ENCODE peak calls at places on chromosome 16, in six cellular contexts. S, L, N, Q, A and T are unnamed samples.

GRCh38 chr16:8905168-8905762 is 23.1 kb downstream of the LITAFD start:
- DNase-seq in Q (no peak), S (no peak), N (no peak), A (peak; percentile 47), L (peak; percentile 19), T (peak; percentile 31)

GRCh38 chr16:12587170-12587569 is 216.5 kb downstream of the CPPED1 start:
- DNase-seq in N (no peak), L (no peak), Q (no peak), S (no peak), A (no peak), T (no peak)

GRCh38 chr16:8167436-8167835 is 422.9 kb downstream of the TMEM114 start:
- DNase-seq in L (no peak), N (no peak), S (no peak), A (no peak), Q (no peak), T (no peak)

GRCh38 chr16:58661199-58661830 is 23.3 kb downstream of the SLC38A7 start:
- DNase-seq in N (peak; percentile 75), S (peak; percentile 19), L (peak; percentile 78), Q (no peak), A (peak; percentile 78), T (peak; percentile 70)

GRCh38 chr16:72050769-72051464 is 3.4 kb upstream of the HP start:
- DNase-seq in Q (no peak), S (no peak), L (no peak), A (no peak), N (no peak), T (no peak)

GRCh38 chr16:89185062-89185751 is 13.7 kb downstream of the CDH15 start:
- DNase-seq in Q (no peak), N (no peak), L (no peak), A (no peak), S (no peak), T (no peak)

GRCh38 chr16:9357829-9358228 is 266.4 kb downstream of the HAPSTR1 start:
- DNase-seq in N (no peak), Q (no peak), A (no peak), L (no peak), S (no peak), T (no peak)

GRCh38 chr16:52568495-52568894 is 21.6 kb upstream of the TOX3 start:
- DNase-seq in Q (no peak), S (no peak), L (no peak), A (no peak), N (no peak), T (no peak)

DNA sequence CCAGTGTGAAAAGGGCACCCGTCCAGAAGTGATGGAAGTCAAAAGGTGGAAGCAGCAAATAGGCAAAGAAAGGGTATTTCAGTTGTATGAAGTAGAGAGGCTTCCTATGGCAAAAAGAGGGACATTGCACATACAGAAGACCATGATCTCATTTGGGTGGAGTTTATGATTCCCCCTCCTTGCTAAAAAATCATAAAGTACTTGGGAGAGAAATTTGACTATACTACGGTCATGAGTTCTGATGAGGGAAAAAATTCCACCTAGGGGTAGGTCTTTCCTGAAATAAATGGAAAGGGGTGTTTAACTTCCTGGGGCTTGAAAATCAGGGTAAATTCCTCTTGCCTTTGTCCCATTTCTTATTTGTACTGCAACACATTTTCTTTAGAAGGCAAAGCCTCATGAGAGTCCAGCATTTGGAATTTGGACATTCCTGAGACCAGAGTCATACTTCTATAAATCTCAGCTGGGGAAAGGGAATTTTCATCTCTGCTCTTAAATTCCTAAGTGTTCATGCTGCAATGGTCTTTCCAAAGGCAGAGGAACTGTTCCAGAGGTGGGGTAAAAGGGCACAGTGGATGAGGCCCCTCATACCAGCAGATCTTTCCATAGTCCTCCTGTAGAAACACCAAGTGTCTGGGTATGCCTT is 5.8 kb downstream of the LYRM1 start:
- DNase-seq in N (no peak), S (no peak), L (no peak), Q (no peak), A (no peak), T (no peak)
- TF ChIP-seq JUND in N (no peak), S (no peak), L (peak; percentile 50), Q (no peak), A (peak; percentile 56), T (no peak)

GRCh38 chr16:70788668-70789161 is 12.2 kb downstream of the VAC14 start:
- DNase-seq in L (no peak), A (no peak), N (no peak), Q (no peak), S (no peak), T (no peak)

GRCh38 chr16:70786020-70786419 is 14.9 kb downstream of the VAC14 start:
- DNase-seq in A (no peak), L (no peak), S (no peak), N (no peak), Q (no peak), T (no peak)

GRCh38 chr16:70790815-70791214 is 10.1 kb downstream of the VAC14 start:
- DNase-seq in A (no peak), S (no peak), Q (no peak), L (no peak), N (no peak), T (no peak)

GRCh38 chr16:70789927-70790447 is 11.0 kb downstream of the VAC14 start:
- DNase-seq in Q (no peak), S (no peak), A (no peak), N (no peak), L (no peak), T (no peak)

GRCh38 chr16:70789231-70789926 is 11.6 kb downstream of the VAC14 start:
- DNase-seq in A (peak; percentile 36), S (no peak), L (no peak), Q (no peak), N (no peak), T (no peak)
- TF ChIP-seq JUND in A (no peak), S (no peak), L (no peak), Q (no peak), N (no peak), T (no peak)

DNA sequence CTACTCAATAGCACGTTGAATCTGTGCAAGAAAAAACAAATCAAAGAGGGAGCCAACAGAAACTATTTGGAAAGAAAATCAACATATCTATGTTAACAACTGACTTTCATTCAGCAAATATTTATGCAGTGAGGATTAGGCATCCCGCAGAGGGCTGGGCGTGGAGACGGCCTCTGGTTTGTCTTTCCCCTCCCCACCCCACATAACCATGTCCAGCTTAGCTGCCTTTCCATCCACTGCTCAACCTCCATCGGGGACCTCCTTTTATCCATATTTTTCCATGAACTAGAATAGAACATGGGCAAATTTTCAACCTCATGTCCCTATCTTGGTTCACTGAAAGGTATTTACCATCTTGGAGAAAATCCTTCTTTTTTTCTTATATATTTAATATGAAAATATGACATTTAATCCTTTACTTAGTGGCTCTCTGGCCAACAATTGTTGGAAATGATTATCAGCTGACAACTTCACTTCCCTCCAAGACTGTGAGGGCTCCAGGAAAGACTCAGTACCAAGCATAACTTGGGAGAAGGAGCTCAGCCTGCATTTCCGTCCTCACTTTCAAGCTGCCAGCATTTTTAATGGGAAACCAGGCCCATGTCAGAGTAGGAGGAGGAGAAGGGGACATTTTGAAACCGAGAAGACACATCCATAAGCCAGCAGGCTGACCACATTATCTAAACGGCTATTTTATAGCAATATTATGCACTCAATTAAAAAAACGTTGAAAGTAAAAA is 462.7 kb upstream of the MAF start:
- DNase-seq in N (no peak), L (no peak), S (no peak), A (peak; percentile 12), Q (no peak), T (no peak)
- TF ChIP-seq JUND in N (no peak), L (no peak), S (no peak), A (no peak), Q (no peak), T (no peak)

GRCh38 chr16:1311738-1312458 is 2.5 kb downstream of the UBE2I start:
- DNase-seq in A (no peak), S (no peak), Q (no peak), N (no peak), L (no peak), T (no peak)

GRCh38 chr16:1311212-1311737 is 1.8 kb downstream of the UBE2I start:
- DNase-seq in Q (no peak), L (no peak), S (no peak), N (no peak), A (no peak), T (no peak)

GRCh38 chr16:1309888-1310831 is 724 bp downstream of the UBE2I start:
- DNase-seq in Q (no peak), S (no peak), N (peak; percentile 67), L (no peak), A (peak; percentile 67), T (no peak)

GRCh38 chr16:1308977-1309885 is at the start of gene UBE2I:
- DNase-seq in S (peak; percentile 87), L (peak; percentile 97), N (peak; percentile 98), Q (peak; percentile 96), A (peak; percentile 98), T (peak; percentile 87)

DNA sequence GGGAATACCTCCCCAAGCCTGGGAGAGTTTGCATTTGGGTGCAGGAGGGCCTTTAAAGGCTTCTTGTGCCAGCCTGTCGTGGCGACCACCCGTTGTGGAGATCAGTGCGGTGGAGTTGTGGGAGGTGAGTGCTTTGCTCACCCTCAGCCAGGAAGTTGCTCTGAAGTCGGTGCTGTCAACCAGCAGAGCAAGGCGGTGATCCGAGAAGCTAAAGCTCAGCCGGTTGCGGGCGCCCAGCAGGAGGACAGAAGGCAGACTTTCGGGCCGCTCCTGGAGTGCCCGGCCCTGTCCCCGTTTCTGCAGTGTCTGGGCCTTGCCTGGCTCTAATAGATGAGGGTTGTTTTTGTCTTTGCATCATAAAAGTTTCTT is 1.4 kb downstream of the UBE2I start:
- DNase-seq in N (no peak), A (no peak), S (no peak), L (no peak), Q (no peak), T (no peak)
- TF ChIP-seq JUND in N (no peak), A (no peak), S (no peak), L (no peak), Q (no peak), T (no peak)

GRCh38 chr16:31050280-31051030 is 17.1 kb downstream of the STX4 start:
- DNase-seq in Q (no peak), S (no peak), A (no peak), N (no peak), L (no peak), T (no peak)

GRCh38 chr16:31055613-31056012 is 18.4 kb downstream of the ZNF668 start:
- DNase-seq in N (no peak), S (no peak), L (no peak), A (no peak), Q (no peak), T (no peak)

GRCh38 chr16:31052131-31052530 is 18.8 kb downstream of the STX4 start:
- DNase-seq in Q (no peak), S (no peak), N (peak; percentile 28), A (no peak), L (peak; percentile 72), T (no peak)
- TF ChIP-seq JUND in Q (no peak), S (no peak), N (peak; percentile 59), A (peak; percentile 67), L (peak; percentile 81), T (no peak)

GRCh38 chr16:3915438-3916250 is 35.1 kb upstream of the CREBBP start:
- DNase-seq in A (no peak), S (no peak), Q (no peak), L (no peak), N (no peak), T (no peak)

GRCh38 chr16:3924763-3925162 is 44.2 kb upstream of the CREBBP start:
- DNase-seq in Q (no peak), A (no peak), L (no peak), S (no peak), N (no peak), T (no peak)

GRCh38 chr16:3922241-3922640 is 41.7 kb upstream of the CREBBP start:
- DNase-seq in N (no peak), L (no peak), A (no peak), S (no peak), Q (no peak), T (no peak)

GRCh38 chr16:3919413-3919812 is 38.9 kb upstream of the CREBBP start:
- DNase-seq in A (no peak), L (no peak), N (no peak), S (no peak), Q (no peak), T (no peak)

GRCh38 chr16:3920206-3920605 is 39.7 kb upstream of the CREBBP start:
- DNase-seq in Q (no peak), S (no peak), N (no peak), L (no peak), A (no peak), T (no peak)
- TF ChIP-seq JUND in Q (no peak), S (no peak), N (no peak), L (no peak), A (no peak), T (no peak)